ENCODE peak calls at places on chromosomes 5 and 9, in seven cellular contexts. One of them, this sample, is unnamed.
A peak's percentile ranks its signal among the peaks of the same experiment; 100 is the strongest.

GRCh38 chr5:124922255-124922975 is 176.0 kb upstream of the ZNF608 start:
- DNase-seq in NCI-H1105 treated with DMSO at 0.1 percent for 48 hours: no peak
- DNase-seq in HFFc6: no peak
- DNase-seq in AG04450: no peak
- DNase-seq in fibroblast of the conjunctiva: no peak
- DNase-seq in H7: no peak
- DNase-seq in AG09319: no peak
- DNase-seq in this sample: no peak

GRCh38 chr9:114365194-114365593 is 22.6 kb downstream of the AKNA start:
- DNase-seq in NCI-H1105 treated with DMSO at 0.1 percent for 48 hours: no peak
- DNase-seq in HFFc6: no peak
- DNase-seq in AG04450: no peak
- DNase-seq in fibroblast of the conjunctiva: no peak
- DNase-seq in H7: no peak
- DNase-seq in AG09319: no peak
- DNase-seq in this sample: no peak

GRCh38 chr9:98805506-98806272 is 1.8 kb upstream of the GALNT12 start:
- DNase-seq in NCI-H1105 treated with DMSO at 0.1 percent for 48 hours: no peak
- DNase-seq in HFFc6: no peak
- DNase-seq in AG04450: peak; percentile 30
- DNase-seq in fibroblast of the conjunctiva: peak; percentile 9
- DNase-seq in H7: no peak
- DNase-seq in AG09319: no peak
- DNase-seq in this sample: no peak

GRCh38 chr9:71835596-71835995 is 67.3 kb upstream of the CEMIP2 start:
- DNase-seq in NCI-H1105 treated with DMSO at 0.1 percent for 48 hours: no peak
- DNase-seq in HFFc6: no peak
- DNase-seq in AG04450: no peak
- DNase-seq in fibroblast of the conjunctiva: no peak
- DNase-seq in H7: no peak
- DNase-seq in AG09319: no peak
- DNase-seq in this sample: no peak

GRCh38 chr9:115494958-115495690 is 377.2 kb upstream of the TNC start:
- DNase-seq in NCI-H1105 treated with DMSO at 0.1 percent for 48 hours: no peak
- DNase-seq in HFFc6: no peak
- DNase-seq in AG04450: no peak
- DNase-seq in fibroblast of the conjunctiva: no peak
- DNase-seq in H7: no peak
- DNase-seq in AG09319: no peak
- DNase-seq in this sample: no peak

GRCh38 chr5:140041492-140042421 is 1.3 kb downstream of the NRG2 start:
- DNase-seq in NCI-H1105 treated with DMSO at 0.1 percent for 48 hours: peak; percentile 44
- DNase-seq in HFFc6: peak; percentile 55
- DNase-seq in AG04450: no peak
- DNase-seq in fibroblast of the conjunctiva: peak; percentile 24
- DNase-seq in H7: peak; percentile 79
- DNase-seq in AG09319: no peak
- DNase-seq in this sample: no peak

GRCh38 chr9:86413966-86414880 is 60.0 kb upstream of the TUT7 start:
- DNase-seq in NCI-H1105 treated with DMSO at 0.1 percent for 48 hours: peak; percentile 29
- DNase-seq in HFFc6: peak; percentile 43
- DNase-seq in AG04450: no peak
- DNase-seq in fibroblast of the conjunctiva: peak; percentile 22
- DNase-seq in H7: peak; percentile 29
- DNase-seq in AG09319: no peak
- DNase-seq in this sample: no peak

GRCh38 chr5:172688735-172689572 is 47.9 kb downstream of the NEURL1B start:
- DNase-seq in NCI-H1105 treated with DMSO at 0.1 percent for 48 hours: no peak
- DNase-seq in HFFc6: no peak
- DNase-seq in AG04450: no peak
- DNase-seq in fibroblast of the conjunctiva: no peak
- DNase-seq in H7: peak; percentile 71
- DNase-seq in AG09319: no peak
- DNase-seq in this sample: no peak

GRCh38 chr5:6545770-6546690 is 86.8 kb downstream of the NSUN2 start:
- DNase-seq in NCI-H1105 treated with DMSO at 0.1 percent for 48 hours: peak; percentile 98
- DNase-seq in HFFc6: no peak
- DNase-seq in AG04450: no peak
- DNase-seq in fibroblast of the conjunctiva: no peak
- DNase-seq in H7: no peak
- DNase-seq in AG09319: no peak
- DNase-seq in this sample: no peak

GRCh38 chr5:52989025-52989780 is at the start of gene ITGA2:
- DNase-seq in NCI-H1105 treated with DMSO at 0.1 percent for 48 hours: peak; percentile 21
- DNase-seq in HFFc6: peak; percentile 33
- DNase-seq in AG04450: no peak
- DNase-seq in fibroblast of the conjunctiva: no peak
- DNase-seq in H7: peak; percentile 87
- DNase-seq in AG09319: no peak
- DNase-seq in this sample: peak; percentile 7

GRCh38 chr5:176174345-176175025 is 63.7 kb upstream of the SIMC1 start:
- DNase-seq in NCI-H1105 treated with DMSO at 0.1 percent for 48 hours: no peak
- DNase-seq in HFFc6: no peak
- DNase-seq in AG04450: no peak
- DNase-seq in fibroblast of the conjunctiva: no peak
- DNase-seq in H7: no peak
- DNase-seq in AG09319: no peak
- DNase-seq in this sample: no peak

GRCh38 chr5:172939045-172939444 is 20.2 kb upstream of the RPL26L1 start:
- DNase-seq in NCI-H1105 treated with DMSO at 0.1 percent for 48 hours: no peak
- DNase-seq in HFFc6: peak; percentile 58
- DNase-seq in AG04450: no peak
- DNase-seq in fibroblast of the conjunctiva: no peak
- DNase-seq in H7: peak; percentile 84
- DNase-seq in AG09319: no peak
- DNase-seq in this sample: peak; percentile 28

GRCh38 chr9:37676411-37676830 is 25.7 kb downstream of the FRMPD1 start:
- DNase-seq in NCI-H1105 treated with DMSO at 0.1 percent for 48 hours: peak; percentile 97
- DNase-seq in HFFc6: no peak
- DNase-seq in AG04450: no peak
- DNase-seq in fibroblast of the conjunctiva: no peak
- DNase-seq in H7: no peak
- DNase-seq in AG09319: no peak
- DNase-seq in this sample: no peak

GRCh38 chr5:148974638-148975330 is 88.1 kb downstream of the SH3TC2 start:
- DNase-seq in NCI-H1105 treated with DMSO at 0.1 percent for 48 hours: no peak
- DNase-seq in HFFc6: no peak
- DNase-seq in AG04450: no peak
- DNase-seq in fibroblast of the conjunctiva: no peak
- DNase-seq in H7: no peak
- DNase-seq in AG09319: no peak
- DNase-seq in this sample: no peak

GRCh38 chr5:174935854-174936474 is 211.6 kb downstream of the MSX2 start:
- DNase-seq in NCI-H1105 treated with DMSO at 0.1 percent for 48 hours: peak; percentile 46
- DNase-seq in HFFc6: peak; percentile 16
- DNase-seq in AG04450: peak; percentile 13
- DNase-seq in fibroblast of the conjunctiva: peak; percentile 47
- DNase-seq in H7: peak; percentile 81
- DNase-seq in AG09319: peak; percentile 12
- DNase-seq in this sample: peak; percentile 33

GRCh38 chr5:123001801-123002200 is 34.7 kb downstream of the PPIC start:
- DNase-seq in NCI-H1105 treated with DMSO at 0.1 percent for 48 hours: no peak
- DNase-seq in HFFc6: no peak
- DNase-seq in AG04450: no peak
- DNase-seq in fibroblast of the conjunctiva: no peak
- DNase-seq in H7: no peak
- DNase-seq in AG09319: no peak
- DNase-seq in this sample: no peak

GRCh38 chr5:17355585-17356346 is 138.3 kb downstream of the BASP1 start:
- DNase-seq in NCI-H1105 treated with DMSO at 0.1 percent for 48 hours: no peak
- DNase-seq in HFFc6: peak; percentile 76
- DNase-seq in AG04450: no peak
- DNase-seq in fibroblast of the conjunctiva: peak; percentile 36
- DNase-seq in H7: no peak
- DNase-seq in AG09319: no peak
- DNase-seq in this sample: no peak

GRCh38 chr9:13705356-13705755 is 425.9 kb upstream of the MPDZ start:
- DNase-seq in NCI-H1105 treated with DMSO at 0.1 percent for 48 hours: no peak
- DNase-seq in HFFc6: peak; percentile 15
- DNase-seq in AG04450: no peak
- DNase-seq in fibroblast of the conjunctiva: no peak
- DNase-seq in H7: no peak
- DNase-seq in AG09319: no peak
- DNase-seq in this sample: no peak

GRCh38 chr5:177023247-177023703 is 779 bp downstream of the ZNF346 start:
- DNase-seq in NCI-H1105 treated with DMSO at 0.1 percent for 48 hours: no peak
- DNase-seq in HFFc6: no peak
- DNase-seq in AG04450: no peak
- DNase-seq in fibroblast of the conjunctiva: no peak
- DNase-seq in H7: no peak
- DNase-seq in AG09319: no peak
- DNase-seq in this sample: no peak

GRCh38 chr5:65102826-65103673 is 334.3 kb downstream of the CWC27 start:
- DNase-seq in NCI-H1105 treated with DMSO at 0.1 percent for 48 hours: peak; percentile 78
- DNase-seq in HFFc6: no peak
- DNase-seq in AG04450: no peak
- DNase-seq in fibroblast of the conjunctiva: peak; percentile 43
- DNase-seq in H7: peak; percentile 72
- DNase-seq in AG09319: no peak
- DNase-seq in this sample: peak; percentile 47

GRCh38 chr9:131773911-131774379 is 34.1 kb upstream of the RAPGEF1 start:
- DNase-seq in NCI-H1105 treated with DMSO at 0.1 percent for 48 hours: no peak
- DNase-seq in HFFc6: peak; percentile 51
- DNase-seq in AG04450: peak; percentile 32
- DNase-seq in fibroblast of the conjunctiva: peak; percentile 30
- DNase-seq in H7: peak; percentile 95
- DNase-seq in AG09319: no peak
- DNase-seq in this sample: no peak

GRCh38 chr5:178326054-178326715 is 93.6 kb upstream of the PHYKPL start:
- DNase-seq in NCI-H1105 treated with DMSO at 0.1 percent for 48 hours: no peak
- DNase-seq in HFFc6: no peak
- DNase-seq in AG04450: no peak
- DNase-seq in fibroblast of the conjunctiva: no peak
- DNase-seq in H7: no peak
- DNase-seq in AG09319: no peak
- DNase-seq in this sample: no peak

GRCh38 chr9:87529666-87530065 is 32.0 kb downstream of the DAPK1 start:
- DNase-seq in NCI-H1105 treated with DMSO at 0.1 percent for 48 hours: no peak
- DNase-seq in HFFc6: no peak
- DNase-seq in AG04450: no peak
- DNase-seq in fibroblast of the conjunctiva: no peak
- DNase-seq in H7: peak; percentile 29
- DNase-seq in AG09319: no peak
- DNase-seq in this sample: no peak

GRCh38 chr5:55816342-55816741 is 34.8 kb upstream of the IL31RA start:
- DNase-seq in NCI-H1105 treated with DMSO at 0.1 percent for 48 hours: no peak
- DNase-seq in HFFc6: peak; percentile 60
- DNase-seq in AG04450: peak; percentile 88
- DNase-seq in fibroblast of the conjunctiva: peak; percentile 87
- DNase-seq in H7: no peak
- DNase-seq in AG09319: peak; percentile 20
- DNase-seq in this sample: no peak

GRCh38 chr5:137825165-137825564 is 42.5 kb upstream of the MYOT start:
- DNase-seq in NCI-H1105 treated with DMSO at 0.1 percent for 48 hours: no peak
- DNase-seq in HFFc6: no peak
- DNase-seq in AG04450: no peak
- DNase-seq in fibroblast of the conjunctiva: no peak
- DNase-seq in H7: no peak
- DNase-seq in AG09319: no peak
- DNase-seq in this sample: no peak

GRCh38 chr5:84650448-84650847 is 265.8 kb upstream of the EDIL3 start:
- DNase-seq in NCI-H1105 treated with DMSO at 0.1 percent for 48 hours: no peak
- DNase-seq in HFFc6: no peak
- DNase-seq in AG04450: no peak
- DNase-seq in fibroblast of the conjunctiva: no peak
- DNase-seq in H7: no peak
- DNase-seq in AG09319: no peak
- DNase-seq in this sample: no peak

GRCh38 chr9:89663264-89663970 is 58.6 kb downstream of the GADD45G start:
- DNase-seq in NCI-H1105 treated with DMSO at 0.1 percent for 48 hours: no peak
- DNase-seq in HFFc6: no peak
- DNase-seq in AG04450: no peak
- DNase-seq in fibroblast of the conjunctiva: no peak
- DNase-seq in H7: no peak
- DNase-seq in AG09319: no peak
- DNase-seq in this sample: no peak